ENCODE peak calls at places on chromosomes 5 and 9, in nine cellular contexts. A is Peyer's patch, Z is HCT116, B is body of pancreas, I is ovary, W is IMR-90, D is sigmoid colon, H is H1, V is uterus. U is an unnamed sample.

GRCh38 chr9:70435948-70436347 is 21.5 kb upstream of the KLF9 start:
- DNase-seq in A (no peak), Z (no peak), B (peak), I (no peak), W (peak), D (no peak), H (no peak), V (no peak), U (peak)

GRCh38 chr5:72892846-72893245 is 63.0 kb upstream of the FCHO2 start:
- DNase-seq in A (no peak), Z (no peak), B (no peak), I (no peak), W (no peak), D (no peak), H (no peak), V (no peak), U (no peak)

GRCh38 chr9:34777667-34778066 is 67.7 kb upstream of the CCL21 start:
- DNase-seq in A (no peak), Z (no peak), B (no peak), I (no peak), W (no peak), D (no peak), H (no peak), V (no peak), U (no peak)

GRCh38 chr9:35611230-35611797 is 6.3 kb downstream of the TESK1 start:
- DNase-seq in A (peak), Z (peak), B (peak), I (no peak), W (peak), D (peak), H (no peak), V (peak), U (peak)

GRCh38 chr9:99056876-99057664 is 47.8 kb upstream of the TGFBR1 start:
- DNase-seq in A (no peak), Z (no peak), B (no peak), I (no peak), W (peak), D (no peak), H (no peak), V (no peak), U (no peak)

GRCh38 chr9:129405089-129405830 is 215.6 kb downstream of the C9orf50 start:
- DNase-seq in A (no peak), Z (no peak), B (no peak), I (peak), W (peak), D (no peak), H (no peak), V (no peak), U (no peak)

GRCh38 chr5:176883700-176884570 is 15.2 kb downstream of the HK3 start:
- DNase-seq in A (no peak), Z (no peak), B (no peak), I (no peak), W (no peak), D (no peak), H (no peak), V (no peak), U (no peak)

GRCh38 chr9:32348289-32348688 is 36.2 kb upstream of the ACO1 start:
- DNase-seq in A (no peak), Z (no peak), B (no peak), I (no peak), W (no peak), D (no peak), H (no peak), V (no peak), U (no peak)

GRCh38 chr5:170368593-170368992 is 20.6 kb downstream of the KCNMB1 start:
- DNase-seq in A (no peak), Z (no peak), B (no peak), I (no peak), W (no peak), D (peak), H (no peak), V (no peak), U (no peak)

GRCh38 chr5:138503487-138504270 is 38.4 kb downstream of the EGR1 start:
- DNase-seq in A (no peak), Z (peak), B (peak), I (peak), W (peak), D (no peak), H (no peak), V (no peak), U (peak)

GRCh38 chr5:53479656-53480473 is 564 bp upstream of the FST start:
- DNase-seq in A (no peak), Z (no peak), B (peak), I (peak), W (peak), D (peak), H (no peak), V (peak), U (peak)

GRCh38 chr5:178237431-178238312 is 5.1 kb upstream of the PHYKPL start:
- DNase-seq in A (no peak), Z (no peak), B (no peak), I (no peak), W (peak), D (no peak), H (no peak), V (no peak), U (no peak)

GRCh38 chr5:55187370-55187769 is 14.4 kb upstream of the CDC20B start:
- DNase-seq in A (no peak), Z (peak), B (no peak), I (no peak), W (no peak), D (no peak), H (no peak), V (no peak), U (no peak)

GRCh38 chr5:166581827-166582226 is 1709.6 kb upstream of the WWC1 start:
- DNase-seq in A (no peak), Z (no peak), B (no peak), I (no peak), W (no peak), D (no peak), H (no peak), V (no peak), U (no peak)

GRCh38 chr5:6461793-6462650 is 13.4 kb downstream of the UBE2QL1 start:
- DNase-seq in A (no peak), Z (no peak), B (no peak), I (no peak), W (no peak), D (no peak), H (no peak), V (no peak), U (no peak)

GRCh38 chr5:36724429-36725332 is 118.3 kb downstream of the SLC1A3 start:
- DNase-seq in A (peak), Z (no peak), B (no peak), I (no peak), W (no peak), D (no peak), H (no peak), V (no peak), U (peak)

GRCh38 chr5:2749514-2750025 is 1.9 kb downstream of the IRX2 start:
- DNase-seq in A (no peak), Z (no peak), B (no peak), I (no peak), W (no peak), D (no peak), H (no peak), V (no peak), U (no peak)

GRCh38 chr9:92850898-92851297 is 26.9 kb downstream of the ZNF484 start:
- DNase-seq in A (no peak), Z (no peak), B (no peak), I (no peak), W (no peak), D (no peak), H (no peak), V (no peak), U (no peak)

GRCh38 chr5:94754824-94755223 is 136.4 kb downstream of the SLF1 start:
- DNase-seq in A (no peak), Z (no peak), B (no peak), I (no peak), W (no peak), D (no peak), H (no peak), V (no peak), U (no peak)

GRCh38 chr5:67004730-67005350 is 191.8 kb downstream of the CD180 start:
- DNase-seq in A (no peak), Z (no peak), B (no peak), I (no peak), W (no peak), D (no peak), H (no peak), V (no peak), U (no peak)

GRCh38 chr5:163894645-163895044 is 389.2 kb downstream of the MAT2B start:
- DNase-seq in A (no peak), Z (no peak), B (no peak), I (no peak), W (peak), D (no peak), H (no peak), V (no peak), U (no peak)

GRCh38 chr5:146659961-146660360 is 144.0 kb upstream of the GPR151 start:
- DNase-seq in A (no peak), Z (no peak), B (no peak), I (no peak), W (no peak), D (no peak), H (no peak), V (no peak), U (no peak)
- H3K4me3 ChIP-seq in A (no peak), Z (no peak), B (no peak), I (no peak), W (no peak), D (no peak), H (no peak), V (no peak), U (no peak)

GRCh38 chr9:133953976-133954709 is 38.0 kb downstream of the VAV2 start:
- DNase-seq in A (peak), Z (no peak), B (no peak), I (peak), W (no peak), D (no peak), H (no peak), V (no peak), U (no peak)

GRCh38 chr9:133956520-133957076 is 35.5 kb downstream of the VAV2 start:
- DNase-seq in A (peak), Z (no peak), B (peak), I (peak), W (peak), D (no peak), H (no peak), V (no peak), U (peak)

GRCh38 chr9:133954862-133955529 is 37.1 kb downstream of the VAV2 start:
- DNase-seq in A (peak), Z (no peak), B (no peak), I (no peak), W (no peak), D (no peak), H (no peak), V (no peak), U (no peak)

GRCh38 chr9:133957328-133957727 is 34.8 kb downstream of the VAV2 start:
- DNase-seq in A (no peak), Z (no peak), B (peak), I (peak), W (no peak), D (no peak), H (no peak), V (no peak), U (peak)

DNA sequence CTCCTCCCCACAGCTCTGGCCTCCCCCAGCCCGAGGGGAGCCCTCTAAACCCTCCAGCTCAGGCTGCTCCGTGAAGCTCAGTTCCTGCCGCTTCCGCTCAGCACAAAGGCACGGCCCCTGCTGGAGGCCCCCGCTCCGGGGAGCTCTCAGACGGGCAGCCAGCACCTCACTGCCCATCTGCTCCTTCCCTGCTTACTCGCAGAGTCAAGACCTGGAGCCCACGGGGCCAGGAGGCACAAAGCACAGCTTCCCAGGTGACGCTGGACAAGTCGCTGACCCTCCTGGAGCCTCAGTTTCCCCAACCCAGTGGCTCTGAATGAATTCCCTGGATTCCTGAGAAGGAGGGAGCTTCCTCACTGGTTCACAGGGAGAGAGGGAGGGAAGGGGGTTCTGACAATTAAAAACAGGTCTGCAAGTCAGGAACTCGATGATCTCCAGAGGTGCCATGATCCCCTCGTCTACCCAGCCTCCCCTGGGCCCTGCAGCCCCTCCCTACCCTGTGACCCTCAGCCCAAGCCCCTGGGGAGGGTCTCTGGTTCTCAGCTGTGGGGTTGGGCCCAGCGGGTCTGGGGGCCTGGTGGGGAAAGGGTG is 36.2 kb downstream of the VAV2 start:
- DNase-seq in A (peak), Z (no peak), B (peak), I (peak), W (peak), D (no peak), H (no peak), V (no peak), U (no peak)
- TF ChIP-seq CTCF in A (no peak), Z (no peak), B (no peak), I (no peak), W (peak), D (no peak), H (no peak), V (peak), U (no peak)

DNA sequence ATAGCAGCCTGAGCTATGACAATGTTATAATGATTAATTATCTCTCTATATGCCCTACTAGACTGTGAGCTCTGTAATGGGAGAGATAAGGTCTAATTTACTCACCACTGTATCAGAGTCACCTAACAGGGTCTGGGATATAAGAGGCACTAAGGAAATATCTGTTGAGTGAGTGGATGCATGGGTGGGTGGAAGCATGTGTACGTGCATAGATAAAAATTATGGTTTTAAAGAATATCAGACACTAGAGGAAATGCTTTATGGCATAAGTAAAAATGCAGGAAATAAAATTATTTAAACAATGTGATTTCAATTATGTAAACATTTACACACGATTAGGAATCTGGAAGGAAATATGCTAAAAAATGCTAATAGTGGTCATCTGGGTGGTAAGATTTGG is 137.9 kb downstream of the SPOCK1 start:
- DNase-seq in A (no peak), Z (no peak), B (no peak), I (no peak), W (peak), D (no peak), H (no peak), V (no peak), U (no peak)
- TF ChIP-seq POLR2A in A (no peak), Z (no peak), B (no peak), I (no peak), W (no peak), D (no peak), H (no peak), V (no peak), U (no peak)

DNA sequence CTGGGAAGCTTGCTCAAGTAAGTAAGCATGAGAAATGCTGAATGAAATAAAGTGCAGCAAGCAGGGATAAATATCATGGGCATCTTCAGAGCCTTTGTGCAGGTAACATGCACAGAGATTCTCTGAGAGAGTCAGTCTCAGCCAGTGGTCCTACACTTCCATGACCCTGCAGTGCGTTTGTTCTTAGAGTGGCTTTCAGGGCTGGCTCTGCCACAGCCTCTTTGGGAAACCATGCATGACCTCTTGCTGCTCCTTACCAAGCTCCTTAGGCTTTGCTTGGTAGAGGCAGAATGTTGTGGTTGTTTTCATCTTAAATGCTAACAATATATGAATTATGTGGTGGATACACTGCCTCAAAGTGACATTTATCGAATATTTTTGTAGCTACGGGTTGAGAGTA is 5.4 kb downstream of the SYK start:
- DNase-seq in A (no peak), Z (no peak), B (no peak), I (no peak), W (no peak), D (no peak), H (no peak), V (no peak), U (no peak)
- H3K4me3 ChIP-seq in A (no peak), Z (no peak), B (no peak), I (no peak), W (no peak), D (no peak), H (no peak), V (no peak), U (no peak)

GRCh38 chr9:137694962-137695875 is 76.4 kb downstream of the EHMT1 start:
- DNase-seq in A (no peak), Z (no peak), B (peak), I (no peak), W (no peak), D (no peak), H (peak), V (peak), U (peak)
- TF ChIP-seq CTCF in A (peak), Z (peak), B (peak), I (no peak), W (peak), D (peak), H (peak), V (peak), U (peak)

GRCh38 chr5:91384671-91385430 is 1.7 kb upstream of the ARRDC3 start:
- DNase-seq in A (peak), Z (peak), B (peak), I (no peak), W (peak), D (no peak), H (no peak), V (peak), U (peak)

GRCh38 chr5:91381774-91382492 is 1.2 kb downstream of the ARRDC3 start:
- DNase-seq in A (peak), Z (peak), B (peak), I (peak), W (peak), D (peak), H (no peak), V (peak), U (peak)

GRCh38 chr5:91383956-91384300 is 811 bp upstream of the ARRDC3 start:
- DNase-seq in A (peak), Z (no peak), B (no peak), I (no peak), W (no peak), D (no peak), H (no peak), V (no peak), U (peak)

GRCh38 chr5:91382530-91383026 is 539 bp downstream of the ARRDC3 start:
- DNase-seq in A (peak), Z (no peak), B (peak), I (no peak), W (peak), D (no peak), H (no peak), V (no peak), U (no peak)

DNA sequence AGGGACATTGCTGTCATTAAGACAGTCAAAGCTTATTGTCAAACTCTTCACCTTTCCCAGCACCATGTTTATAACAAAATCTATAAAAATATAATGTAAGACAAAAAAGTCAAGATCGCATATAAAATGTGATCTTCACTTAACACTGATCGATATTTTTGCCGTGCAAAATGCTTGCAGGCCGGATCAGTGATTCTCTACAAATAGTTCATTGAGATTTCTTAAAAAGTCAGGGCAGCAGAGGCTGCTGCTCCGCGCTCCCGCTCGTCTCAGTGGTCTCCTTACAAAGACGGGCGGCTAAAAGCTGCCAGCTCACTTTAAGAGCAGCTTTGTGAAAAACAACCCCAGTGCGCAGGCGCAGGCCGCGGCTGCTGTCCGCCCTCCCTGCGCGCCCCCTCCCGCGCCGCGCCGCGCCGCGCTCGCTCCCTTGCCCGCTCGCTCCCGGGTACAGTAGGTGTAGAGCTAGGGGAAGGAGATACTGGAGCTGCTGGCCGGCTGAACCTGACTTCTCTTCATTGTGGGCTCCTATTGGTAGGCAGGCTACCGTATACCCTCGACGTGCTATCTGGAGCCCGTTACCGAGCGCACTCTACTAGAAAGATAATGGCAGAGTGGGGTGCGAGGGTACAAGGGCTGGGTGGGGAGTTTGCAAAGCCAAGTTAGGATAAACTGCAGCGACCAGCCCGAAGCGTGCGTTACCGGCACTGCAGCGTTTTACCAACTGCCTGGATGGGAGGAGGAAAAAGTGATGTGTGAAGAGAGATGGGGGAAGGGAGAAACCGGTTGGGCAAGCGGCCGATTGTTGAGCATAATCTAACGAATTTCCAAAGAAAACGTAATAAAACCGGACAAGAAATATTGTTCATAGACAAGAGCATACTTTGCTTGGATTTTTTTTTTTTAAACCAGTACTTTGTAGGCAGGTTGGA is at the start of gene ARRDC3:
- DNase-seq in A (peak), Z (peak), B (peak), I (peak), W (peak), D (peak), H (peak), V (peak), U (peak)
- TF ChIP-seq POLR2A in A (peak), Z (peak), B (peak), I (peak), W (peak), D (peak), H (peak), V (peak), U (peak)

DNA sequence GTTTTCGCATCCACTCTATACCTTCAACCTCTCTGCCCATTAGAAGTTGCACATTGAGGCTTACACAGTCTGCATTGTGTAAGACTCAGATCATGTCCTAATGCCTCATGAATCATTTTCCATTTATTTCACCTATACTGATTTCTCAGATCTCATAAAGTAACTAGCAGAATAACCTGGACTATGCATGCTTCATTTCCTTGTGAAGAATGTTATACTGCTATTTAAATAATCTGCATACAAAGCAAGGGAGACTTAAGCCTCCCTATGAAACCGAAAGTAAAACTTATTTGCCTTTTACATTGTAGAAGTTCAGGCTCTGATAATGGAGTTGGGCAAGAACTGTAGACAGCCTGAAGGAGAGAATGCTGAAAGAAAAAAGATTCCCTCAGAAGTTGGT is 235.4 kb downstream of the ELAVL2 start:
- DNase-seq in A (no peak), Z (no peak), B (no peak), I (no peak), W (no peak), D (no peak), H (no peak), V (no peak), U (no peak)
- H3K4me3 ChIP-seq in A (no peak), Z (no peak), B (no peak), I (peak), W (no peak), D (peak), H (no peak), V (no peak), U (no peak)

GRCh38 chr5:136064510-136064909 is 35.7 kb downstream of the TGFBI start:
- DNase-seq in A (no peak), Z (no peak), B (no peak), I (no peak), W (no peak), D (no peak), H (no peak), V (no peak), U (no peak)
- TF ChIP-seq CTCF in A (no peak), Z (peak), B (peak), I (no peak), W (peak), D (no peak), H (peak), V (no peak), U (no peak)